ENCODE peak calls at places on chromosomes 4 and X, in ten cellular contexts. H is stimulated activated CD8-positive, alpha-beta memory T cell treated with anti-CD3 and anti-CD28 coated beads, Interleukin-4, amount 100 ng/mL, for 4 hours; P is activated T-cell treated with anti-CD3 and anti-CD28 coated beads for 1 hour; Y is Right ventricle myocardium superior; I is dermis blood vessel endothelial cell; S is caudate nucleus; K is cardiac fibroblast; C is anterior cingulate cortex; L is heart right ventricle; Z is NCI-H1092. A is an unnamed sample.

GRCh38 chr4:157804986-157805385 is 367.8 kb downstream of the GASK1B start:
- DNase-seq in H (no peak), P (no peak), Y (no peak), I (peak), S (no peak), K (peak), C (no peak), L (no peak), Z (no peak), A (no peak)

GRCh38 chr4:57090099-57090498 is 20.1 kb downstream of the IGFBP7 start:
- DNase-seq in H (no peak), P (no peak), Y (no peak), I (peak), S (no peak), K (no peak), C (no peak), L (no peak), Z (no peak), A (no peak)

GRCh38 chr4:76767983-76768382 is 130.0 kb downstream of the SOWAHB start:
- DNase-seq in H (no peak), P (no peak), Y (no peak), I (no peak), S (no peak), K (no peak), C (no peak), L (no peak), Z (no peak), A (no peak)

GRCh38 chr4:159069922-159070321 is 33.0 kb upstream of the RAPGEF2 start:
- DNase-seq in H (no peak), P (no peak), Y (no peak), I (no peak), S (no peak), K (peak), C (no peak), L (no peak), Z (no peak), A (no peak)

GRCh38 chrX:3788494-3789233 is 75.2 kb upstream of the PRKX start:
- DNase-seq in H (no peak), P (no peak), Y (no peak), I (no peak), S (no peak), K (no peak), C (no peak), L (no peak), Z (no peak), A (no peak)

GRCh38 chr4:3227878-3228675 is 20.9 kb upstream of the MSANTD1 start:
- DNase-seq in H (no peak), P (no peak), Y (peak), I (no peak), S (no peak), K (no peak), C (no peak), L (peak), Z (peak), A (no peak)

GRCh38 chr4:89108068-89108467 is 3.3 kb upstream of the TIGD2 start:
- DNase-seq in H (no peak), P (no peak), Y (no peak), I (peak), S (no peak), K (no peak), C (no peak), L (no peak), Z (no peak), A (no peak)

GRCh38 chr4:159035570-159035969 is 67.3 kb upstream of the RAPGEF2 start:
- DNase-seq in H (no peak), P (no peak), Y (no peak), I (peak), S (no peak), K (no peak), C (no peak), L (no peak), Z (no peak), A (no peak)

GRCh38 chr4:11106769-11107168 is 321.9 kb downstream of the HS3ST1 start:
- DNase-seq in H (no peak), P (no peak), Y (no peak), I (no peak), S (no peak), K (peak), C (no peak), L (no peak), Z (no peak), A (no peak)

GRCh38 chr4:18518098-18518497 is 496.5 kb upstream of the LCORL start:
- DNase-seq in H (no peak), P (no peak), Y (no peak), I (no peak), S (no peak), K (no peak), C (no peak), L (no peak), Z (peak), A (no peak)

GRCh38 chrX:42714981-42715688 is 62.8 kb downstream of the PPP1R2C start:
- DNase-seq in H (peak), P (peak), Y (peak), I (no peak), S (peak), K (no peak), C (peak), L (no peak), Z (no peak), A (no peak)

GRCh38 chr4:2402053-2402452 is 16.4 kb downstream of the ZFYVE28 start:
- DNase-seq in H (no peak), P (no peak), Y (peak), I (peak), S (peak), K (peak), C (peak), L (peak), Z (no peak), A (peak)

GRCh38 chr4:126533176-126533575 is 1099.6 kb upstream of the INTU start:
- DNase-seq in H (no peak), P (no peak), Y (no peak), I (no peak), S (no peak), K (peak), C (no peak), L (no peak), Z (no peak), A (no peak)

GRCh38 chr4:139692300-139693012 is 26.8 kb downstream of the MGST2 start:
- DNase-seq in H (no peak), P (no peak), Y (no peak), I (peak), S (no peak), K (peak), C (no peak), L (peak), Z (no peak), A (no peak)

GRCh38 chr4:107094332-107094731 is 58.2 kb upstream of the DKK2 start:
- DNase-seq in H (no peak), P (no peak), Y (no peak), I (peak), S (no peak), K (peak), C (no peak), L (no peak), Z (no peak), A (no peak)

GRCh38 chr4:71361476-71361875 is 22.7 kb downstream of the SLC4A4 start:
- DNase-seq in H (no peak), P (no peak), Y (no peak), I (no peak), S (no peak), K (no peak), C (no peak), L (no peak), Z (no peak), A (no peak)

GRCh38 chr4:164551713-164552040 is 202.3 kb upstream of the SMIM31 start:
- DNase-seq in H (no peak), P (no peak), Y (no peak), I (no peak), S (no peak), K (no peak), C (no peak), L (no peak), Z (no peak), A (no peak)

GRCh38 chrX:44817029-44817428 is 26.8 kb upstream of the DUSP21 start:
- DNase-seq in H (no peak), P (no peak), Y (no peak), I (no peak), S (no peak), K (no peak), C (no peak), L (no peak), Z (no peak), A (no peak)

GRCh38 chr4:152594981-152595916 is 59.4 kb upstream of the FBXW7 start:
- DNase-seq in H (no peak), P (no peak), Y (no peak), I (no peak), S (no peak), K (no peak), C (no peak), L (no peak), Z (peak), A (no peak)

GRCh38 chrX:15985937-15986336 is 131.3 kb upstream of the AP1S2 start:
- DNase-seq in H (no peak), P (no peak), Y (no peak), I (no peak), S (no peak), K (no peak), C (no peak), L (no peak), Z (no peak), A (no peak)

GRCh38 chr4:65653740-65654361 is 16.4 kb downstream of the EPHA5 start:
- DNase-seq in H (no peak), P (no peak), Y (no peak), I (no peak), S (no peak), K (peak), C (no peak), L (no peak), Z (no peak), A (no peak)

GRCh38 chr4:114082348-114082747 is 102.9 kb upstream of the ARSJ start:
- DNase-seq in H (no peak), P (no peak), Y (no peak), I (no peak), S (no peak), K (no peak), C (no peak), L (no peak), Z (no peak), A (no peak)

GRCh38 chr4:105433421-105433820 is 40.4 kb downstream of the PPA2 start:
- DNase-seq in H (no peak), P (no peak), Y (no peak), I (peak), S (no peak), K (no peak), C (no peak), L (no peak), Z (no peak), A (no peak)

GRCh38 chr4:86233681-86234080 is 126.2 kb downstream of the MAPK10 start:
- DNase-seq in H (no peak), P (no peak), Y (no peak), I (no peak), S (no peak), K (peak), C (no peak), L (no peak), Z (no peak), A (peak)

GRCh38 chrX:68433155-68433980 is at the start of gene OPHN1:
- DNase-seq in H (no peak), P (no peak), Y (peak), I (peak), S (peak), K (peak), C (peak), L (peak), Z (no peak), A (peak)

GRCh38 chr4:128366212-128366611 is 78.6 kb upstream of the PGRMC2 start:
- DNase-seq in H (no peak), P (no peak), Y (no peak), I (no peak), S (no peak), K (no peak), C (no peak), L (no peak), Z (no peak), A (no peak)

GRCh38 chr4:120630432-120630831 is 292.1 kb downstream of the PRDM5 start:
- DNase-seq in H (no peak), P (no peak), Y (no peak), I (no peak), S (no peak), K (no peak), C (no peak), L (no peak), Z (no peak), A (no peak)

GRCh38 chr4:176321589-176321988 is 1.8 kb downstream of the SPCS3 start:
- DNase-seq in H (no peak), P (no peak), Y (no peak), I (no peak), S (no peak), K (no peak), C (no peak), L (no peak), Z (no peak), A (no peak)

GRCh38 chr4:187363453-187363852 is 632.1 kb upstream of the ZFP42 start:
- DNase-seq in H (no peak), P (no peak), Y (no peak), I (no peak), S (no peak), K (no peak), C (no peak), L (no peak), Z (no peak), A (no peak)

GRCh38 chr4:47383829-47384427 is 79.6 kb downstream of the COMMD8 start:
- DNase-seq in H (no peak), P (no peak), Y (no peak), I (peak), S (no peak), K (peak), C (no peak), L (no peak), Z (no peak), A (no peak)

GRCh38 chrX:43562372-43562771 is 93.7 kb upstream of the MAOA start:
- DNase-seq in H (no peak), P (no peak), Y (no peak), I (no peak), S (no peak), K (no peak), C (no peak), L (no peak), Z (no peak), A (no peak)

GRCh38 chr4:18722748-18723191 is 701.2 kb upstream of the LCORL start:
- DNase-seq in H (no peak), P (no peak), Y (no peak), I (no peak), S (no peak), K (no peak), C (no peak), L (no peak), Z (peak), A (no peak)

GRCh38 chrX:17007134-17007768 is 60.8 kb downstream of the REPS2 start:
- DNase-seq in H (no peak), P (no peak), Y (no peak), I (peak), S (no peak), K (peak), C (no peak), L (no peak), Z (no peak), A (no peak)

GRCh38 chrX:151513472-151513871 is 50.0 kb upstream of the PASD1 start:
- DNase-seq in H (no peak), P (no peak), Y (no peak), I (no peak), S (no peak), K (no peak), C (no peak), L (no peak), Z (no peak), A (no peak)

GRCh38 chr4:95510145-95510544 is 38.6 kb downstream of the UNC5C start:
- DNase-seq in H (no peak), P (no peak), Y (no peak), I (peak), S (no peak), K (peak), C (no peak), L (no peak), Z (no peak), A (no peak)

GRCh38 chrX:9842541-9842940 is 56.3 kb downstream of the SHROOM2 start:
- DNase-seq in H (no peak), P (no peak), Y (no peak), I (no peak), S (no peak), K (no peak), C (no peak), L (no peak), Z (no peak), A (no peak)

GRCh38 chr4:31291238-31291637 is 571.1 kb downstream of the PCDH7 start:
- DNase-seq in H (no peak), P (no peak), Y (no peak), I (no peak), S (no peak), K (no peak), C (no peak), L (no peak), Z (no peak), A (no peak)